ENCODE peak calls at places on chromosome 6, in nine cellular contexts. One of them, this sample, is unnamed.

GRCh38 chr6:151391471-151392428 is at the start of gene ZBTB2:
- DNase-seq in epithelial cell of esophagus: peak
- DNase-seq in chondrocyte: no peak
- DNase-seq in upper lobe of left lung: peak
- DNase-seq in HFFc6: peak
- DNase-seq in brain microvascular endothelial cell: peak
- DNase-seq in psoas muscle: peak
- DNase-seq in foreskin fibroblast: peak
- DNase-seq in HFF-Myc: peak
- DNase-seq in this sample: peak

GRCh38 chr6:56230976-56231566 is 16.3 kb downstream of the COL21A1 start:
- DNase-seq in psoas muscle: no peak
- DNase-seq in HFFc6: no peak
- DNase-seq in HFF-Myc: no peak
- DNase-seq in chondrocyte: no peak
- DNase-seq in upper lobe of left lung: no peak
- DNase-seq in epithelial cell of esophagus: peak
- DNase-seq in brain microvascular endothelial cell: no peak
- DNase-seq in foreskin fibroblast: no peak
- DNase-seq in this sample: no peak

GRCh38 chr6:43062818-43063217 is 3.4 kb downstream of the KLC4 start:
- DNase-seq in brain microvascular endothelial cell: no peak
- DNase-seq in upper lobe of left lung: no peak
- DNase-seq in chondrocyte: peak
- DNase-seq in HFFc6: no peak
- DNase-seq in HFF-Myc: no peak
- DNase-seq in psoas muscle: no peak
- DNase-seq in foreskin fibroblast: no peak
- DNase-seq in epithelial cell of esophagus: no peak
- DNase-seq in this sample: no peak

GRCh38 chr6:18343741-18344140 is 43.4 kb upstream of the RNF144B start:
- DNase-seq in epithelial cell of esophagus: peak
- DNase-seq in psoas muscle: no peak
- DNase-seq in chondrocyte: no peak
- DNase-seq in HFF-Myc: no peak
- DNase-seq in upper lobe of left lung: no peak
- DNase-seq in HFFc6: peak
- DNase-seq in foreskin fibroblast: peak
- DNase-seq in brain microvascular endothelial cell: peak
- DNase-seq in this sample: peak

GRCh38 chr6:107490568-107491058 is 696 bp downstream of the SOBP start:
- DNase-seq in HFFc6: no peak
- DNase-seq in HFF-Myc: no peak
- DNase-seq in upper lobe of left lung: no peak
- DNase-seq in psoas muscle: peak
- DNase-seq in brain microvascular endothelial cell: no peak
- DNase-seq in epithelial cell of esophagus: no peak
- DNase-seq in foreskin fibroblast: no peak
- DNase-seq in chondrocyte: no peak
- DNase-seq in this sample: peak

GRCh38 chr6:155388546-155388945 is 67.1 kb downstream of the NOX3 start:
- DNase-seq in HFFc6: no peak
- DNase-seq in upper lobe of left lung: no peak
- DNase-seq in HFF-Myc: no peak
- DNase-seq in chondrocyte: no peak
- DNase-seq in brain microvascular endothelial cell: no peak
- DNase-seq in epithelial cell of esophagus: peak
- DNase-seq in psoas muscle: no peak
- DNase-seq in foreskin fibroblast: peak
- DNase-seq in this sample: no peak

GRCh38 chr6:22251331-22251730 is 45.5 kb downstream of the PRL start:
- DNase-seq in foreskin fibroblast: peak
- DNase-seq in upper lobe of left lung: no peak
- DNase-seq in HFFc6: no peak
- DNase-seq in HFF-Myc: no peak
- DNase-seq in brain microvascular endothelial cell: no peak
- DNase-seq in psoas muscle: no peak
- DNase-seq in epithelial cell of esophagus: peak
- DNase-seq in chondrocyte: no peak
- DNase-seq in this sample: no peak

GRCh38 chr6:43995137-43995536 is 132.1 kb downstream of the MRPL14 start:
- DNase-seq in HFFc6: no peak
- DNase-seq in brain microvascular endothelial cell: no peak
- DNase-seq in psoas muscle: no peak
- DNase-seq in upper lobe of left lung: no peak
- DNase-seq in HFF-Myc: no peak
- DNase-seq in foreskin fibroblast: no peak
- DNase-seq in chondrocyte: no peak
- DNase-seq in epithelial cell of esophagus: no peak
- DNase-seq in this sample: no peak

GRCh38 chr6:105994522-105995402 is 91.4 kb upstream of the PRDM1 start:
- DNase-seq in psoas muscle: peak
- DNase-seq in upper lobe of left lung: peak
- DNase-seq in epithelial cell of esophagus: peak
- DNase-seq in HFF-Myc: peak
- DNase-seq in chondrocyte: no peak
- DNase-seq in HFFc6: peak
- DNase-seq in foreskin fibroblast: peak
- DNase-seq in brain microvascular endothelial cell: peak
- DNase-seq in this sample: peak

GRCh38 chr6:43355862-43356590 is 13.4 kb downstream of the ZNF318 start:
- DNase-seq in upper lobe of left lung: no peak
- DNase-seq in chondrocyte: no peak
- DNase-seq in epithelial cell of esophagus: peak
- DNase-seq in psoas muscle: no peak
- DNase-seq in foreskin fibroblast: no peak
- DNase-seq in HFF-Myc: no peak
- DNase-seq in brain microvascular endothelial cell: no peak
- DNase-seq in HFFc6: peak
- DNase-seq in this sample: no peak

GRCh38 chr6:130306377-130306776 is 59.4 kb upstream of the TMEM200A start:
- DNase-seq in HFFc6: no peak
- DNase-seq in brain microvascular endothelial cell: no peak
- DNase-seq in foreskin fibroblast: no peak
- DNase-seq in epithelial cell of esophagus: no peak
- DNase-seq in psoas muscle: no peak
- DNase-seq in upper lobe of left lung: no peak
- DNase-seq in chondrocyte: no peak
- DNase-seq in HFF-Myc: no peak
- DNase-seq in this sample: no peak

GRCh38 chr6:148693882-148694484 is 52.8 kb upstream of the UST start:
- DNase-seq in HFFc6: no peak
- DNase-seq in chondrocyte: no peak
- DNase-seq in brain microvascular endothelial cell: no peak
- DNase-seq in epithelial cell of esophagus: peak
- DNase-seq in psoas muscle: no peak
- DNase-seq in upper lobe of left lung: no peak
- DNase-seq in HFF-Myc: no peak
- DNase-seq in foreskin fibroblast: no peak
- DNase-seq in this sample: no peak

GRCh38 chr6:5899216-5900045 is 107.3 kb downstream of the NRN1 start:
- DNase-seq in psoas muscle: no peak
- DNase-seq in foreskin fibroblast: no peak
- DNase-seq in HFF-Myc: no peak
- DNase-seq in brain microvascular endothelial cell: no peak
- DNase-seq in chondrocyte: no peak
- DNase-seq in upper lobe of left lung: no peak
- DNase-seq in HFFc6: no peak
- DNase-seq in epithelial cell of esophagus: no peak
- DNase-seq in this sample: no peak

DNA sequence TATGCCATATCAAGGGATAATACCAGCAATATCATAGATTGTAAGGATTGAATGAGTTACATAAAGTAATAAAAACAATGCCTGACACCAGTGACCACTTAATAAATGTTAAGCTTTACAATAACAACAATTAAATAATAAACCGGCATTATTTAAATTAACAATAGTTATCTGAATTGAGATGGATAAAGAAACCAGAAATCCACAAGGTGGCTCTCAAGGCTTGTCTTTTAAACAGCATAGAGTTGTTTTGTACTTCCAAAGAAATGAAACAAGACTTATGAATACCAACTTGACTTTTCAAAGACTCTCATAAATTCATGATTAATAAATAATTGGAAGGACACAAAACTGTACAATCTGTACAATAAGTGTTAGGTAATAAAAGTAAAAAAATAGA is 203.1 kb downstream of the ASCC3 start:
- DNase-seq in foreskin fibroblast: no peak
- DNase-seq in upper lobe of left lung: no peak
- DNase-seq in HFFc6: no peak
- DNase-seq in HFF-Myc: no peak
- DNase-seq in psoas muscle: no peak
- DNase-seq in brain microvascular endothelial cell: no peak
- DNase-seq in chondrocyte: no peak
- DNase-seq in epithelial cell of esophagus: no peak
- DNase-seq in this sample: no peak
- TF ChIP-seq CTCF in foreskin fibroblast: no peak
- TF ChIP-seq CTCF in upper lobe of left lung: no peak
- TF ChIP-seq CTCF in HFFc6: peak
- TF ChIP-seq CTCF in HFF-Myc: no peak
- TF ChIP-seq CTCF in psoas muscle: no peak
- TF ChIP-seq CTCF in brain microvascular endothelial cell: no peak
- TF ChIP-seq CTCF in chondrocyte: peak
- TF ChIP-seq CTCF in epithelial cell of esophagus: no peak
- TF ChIP-seq CTCF in this sample: no peak

GRCh38 chr6:36428911-36429310 is 13.7 kb downstream of the PXT1 start:
- DNase-seq in upper lobe of left lung: no peak
- DNase-seq in HFF-Myc: no peak
- DNase-seq in foreskin fibroblast: no peak
- DNase-seq in HFFc6: no peak
- DNase-seq in psoas muscle: no peak
- DNase-seq in brain microvascular endothelial cell: no peak
- DNase-seq in chondrocyte: no peak
- DNase-seq in epithelial cell of esophagus: no peak
- DNase-seq in this sample: no peak
- TF ChIP-seq CTCF in upper lobe of left lung: no peak
- TF ChIP-seq CTCF in HFF-Myc: peak
- TF ChIP-seq CTCF in foreskin fibroblast: peak
- TF ChIP-seq CTCF in HFFc6: peak
- TF ChIP-seq CTCF in psoas muscle: no peak
- TF ChIP-seq CTCF in brain microvascular endothelial cell: peak
- TF ChIP-seq CTCF in chondrocyte: no peak
- TF ChIP-seq CTCF in epithelial cell of esophagus: no peak
- TF ChIP-seq CTCF in this sample: no peak

DNA sequence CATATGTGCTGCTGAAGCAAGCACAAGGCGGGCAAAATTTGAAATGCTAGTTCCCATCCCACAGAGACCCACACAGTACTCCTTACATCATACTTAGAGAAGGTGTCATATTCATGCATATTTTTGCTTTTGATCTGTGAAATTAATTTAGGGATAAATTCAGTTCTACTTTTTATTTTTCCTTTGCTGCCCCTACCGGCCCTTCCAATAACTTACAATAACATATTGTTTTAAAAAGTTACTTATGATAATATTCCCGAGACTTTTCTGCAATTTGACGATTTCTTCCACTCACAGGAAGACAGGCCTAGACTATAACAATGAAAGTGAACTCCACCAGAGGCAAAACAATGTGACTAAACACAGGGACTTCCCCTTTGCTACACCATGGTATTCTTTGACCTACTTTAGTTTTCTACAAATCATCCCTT is 35.0 kb downstream of the SESN1 start:
- DNase-seq in HFF-Myc: no peak
- DNase-seq in upper lobe of left lung: no peak
- DNase-seq in chondrocyte: no peak
- DNase-seq in epithelial cell of esophagus: peak
- DNase-seq in psoas muscle: no peak
- DNase-seq in HFFc6: no peak
- DNase-seq in brain microvascular endothelial cell: peak
- DNase-seq in foreskin fibroblast: peak
- DNase-seq in this sample: no peak
- TF ChIP-seq CTCF in HFF-Myc: no peak
- TF ChIP-seq CTCF in upper lobe of left lung: peak
- TF ChIP-seq CTCF in chondrocyte: peak
- TF ChIP-seq CTCF in epithelial cell of esophagus: peak
- TF ChIP-seq CTCF in psoas muscle: peak
- TF ChIP-seq CTCF in HFFc6: peak
- TF ChIP-seq CTCF in brain microvascular endothelial cell: peak
- TF ChIP-seq CTCF in foreskin fibroblast: no peak
- TF ChIP-seq CTCF in this sample: no peak

GRCh38 chr6:166174031-166174430 is 6.4 kb upstream of the TBXT start:
- DNase-seq in brain microvascular endothelial cell: no peak
- DNase-seq in epithelial cell of esophagus: no peak
- DNase-seq in foreskin fibroblast: no peak
- DNase-seq in HFFc6: no peak
- DNase-seq in psoas muscle: no peak
- DNase-seq in upper lobe of left lung: no peak
- DNase-seq in chondrocyte: no peak
- DNase-seq in HFF-Myc: no peak
- DNase-seq in this sample: no peak

GRCh38 chr6:166169549-166170421 is 2.1 kb upstream of the TBXT start:
- DNase-seq in epithelial cell of esophagus: no peak
- DNase-seq in psoas muscle: no peak
- DNase-seq in HFFc6: no peak
- DNase-seq in brain microvascular endothelial cell: no peak
- DNase-seq in HFF-Myc: no peak
- DNase-seq in chondrocyte: no peak
- DNase-seq in foreskin fibroblast: no peak
- DNase-seq in upper lobe of left lung: no peak
- DNase-seq in this sample: no peak

GRCh38 chr6:166176106-166176505 is 8.5 kb upstream of the TBXT start:
- DNase-seq in HFFc6: no peak
- DNase-seq in psoas muscle: no peak
- DNase-seq in brain microvascular endothelial cell: no peak
- DNase-seq in epithelial cell of esophagus: no peak
- DNase-seq in chondrocyte: no peak
- DNase-seq in foreskin fibroblast: no peak
- DNase-seq in upper lobe of left lung: no peak
- DNase-seq in HFF-Myc: no peak
- DNase-seq in this sample: no peak

GRCh38 chr6:166172546-166172945 is 4.9 kb upstream of the TBXT start:
- DNase-seq in HFFc6: no peak
- DNase-seq in upper lobe of left lung: no peak
- DNase-seq in epithelial cell of esophagus: no peak
- DNase-seq in foreskin fibroblast: no peak
- DNase-seq in brain microvascular endothelial cell: no peak
- DNase-seq in HFF-Myc: no peak
- DNase-seq in chondrocyte: no peak
- DNase-seq in psoas muscle: no peak
- DNase-seq in this sample: no peak

DNA sequence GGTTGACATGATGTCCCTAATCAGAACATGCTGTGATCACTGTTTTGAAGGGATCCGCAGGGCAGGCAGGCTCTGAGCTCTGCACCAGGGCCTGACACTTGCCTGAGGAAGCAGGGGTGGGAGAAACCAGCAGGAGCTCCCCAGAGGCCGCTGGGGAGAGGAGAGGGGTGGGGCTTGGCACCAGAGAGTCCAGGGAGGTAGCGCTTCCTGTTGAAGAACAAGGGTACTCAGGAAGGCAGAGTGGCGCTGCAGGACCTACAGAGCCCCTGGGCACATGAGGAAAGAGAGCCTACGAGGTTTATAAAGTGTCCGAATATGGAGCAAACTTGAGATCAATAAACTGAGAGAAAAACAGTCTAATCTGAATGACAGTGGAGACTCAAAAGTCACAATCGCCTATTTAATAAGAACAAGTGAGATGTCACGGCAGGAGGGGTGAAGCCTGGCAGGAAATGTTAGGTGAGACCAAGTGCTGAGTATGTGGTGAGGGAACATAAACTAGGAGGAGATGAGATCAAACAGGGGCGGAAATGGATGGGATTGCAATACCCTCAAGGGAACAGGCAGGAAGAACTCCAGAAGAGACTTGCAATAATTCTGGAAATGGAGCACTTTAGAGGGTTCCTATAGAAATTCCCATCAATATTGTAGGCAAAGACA is 5.8 kb upstream of the TBXT start:
- DNase-seq in foreskin fibroblast: no peak
- DNase-seq in psoas muscle: no peak
- DNase-seq in HFFc6: no peak
- DNase-seq in chondrocyte: no peak
- DNase-seq in epithelial cell of esophagus: no peak
- DNase-seq in HFF-Myc: no peak
- DNase-seq in upper lobe of left lung: peak
- DNase-seq in brain microvascular endothelial cell: no peak
- DNase-seq in this sample: no peak
- TF ChIP-seq CTCF in foreskin fibroblast: no peak
- TF ChIP-seq CTCF in psoas muscle: no peak
- TF ChIP-seq CTCF in HFFc6: no peak
- TF ChIP-seq CTCF in chondrocyte: no peak
- TF ChIP-seq CTCF in epithelial cell of esophagus: no peak
- TF ChIP-seq CTCF in HFF-Myc: no peak
- TF ChIP-seq CTCF in upper lobe of left lung: no peak
- TF ChIP-seq CTCF in brain microvascular endothelial cell: no peak
- TF ChIP-seq CTCF in this sample: no peak